ENCODE peak calls at places on chromosome 6, in nine cellular contexts. L, G, M, X, T, A, R, V and S are unnamed samples.

GRCh38 chr6:106117579-106117978 is 31.4 kb downstream of the PRDM1 start:
- DNase-seq in L (no peak), G (peak), M (no peak), X (peak), T (peak), A (no peak), R (peak), V (peak), S (no peak)

GRCh38 chr6:168016756-168017525 is 19.5 kb downstream of the KIF25 start:
- DNase-seq in L (no peak), G (no peak), M (peak), X (no peak), T (no peak), A (peak), R (no peak), V (no peak), S (no peak)

GRCh38 chr6:38876470-38876869 is 161.4 kb downstream of the DNAH8 start:
- DNase-seq in L (no peak), G (peak), M (no peak), X (peak), T (peak), A (no peak), R (peak), V (peak), S (no peak)

GRCh38 chr6:116992546-116992945 is 115.5 kb downstream of the RFX6 start:
- DNase-seq in L (no peak), G (no peak), M (no peak), X (no peak), T (no peak), A (no peak), R (no peak), V (no peak), S (no peak)

GRCh38 chr6:50128420-50129005 is 78.8 kb upstream of the DEFB112 start:
- DNase-seq in L (no peak), G (no peak), M (no peak), X (no peak), T (no peak), A (no peak), R (no peak), V (no peak), S (no peak)

GRCh38 chr6:168971549-168971948 is 282.1 kb downstream of the THBS2 start:
- DNase-seq in L (no peak), G (no peak), M (no peak), X (no peak), T (no peak), A (no peak), R (no peak), V (no peak), S (no peak)

GRCh38 chr6:53924821-53925422 is 130.1 kb downstream of the LRRC1 start:
- DNase-seq in L (no peak), G (no peak), M (no peak), X (no peak), T (no peak), A (no peak), R (no peak), V (no peak), S (no peak)

GRCh38 chr6:69758214-69758613 is 38.6 kb downstream of the LMBRD1 start:
- DNase-seq in L (no peak), G (no peak), M (no peak), X (no peak), T (no peak), A (no peak), R (no peak), V (no peak), S (no peak)

GRCh38 chr6:16184129-16184528 is 54.3 kb upstream of the GMPR start:
- DNase-seq in L (no peak), G (no peak), M (no peak), X (no peak), T (no peak), A (peak), R (no peak), V (peak), S (peak)

GRCh38 chr6:107674995-107675738 is 148.9 kb downstream of the SCML4 start:
- DNase-seq in L (peak), G (peak), M (no peak), X (peak), T (peak), A (peak), R (peak), V (peak), S (peak)

GRCh38 chr6:70456725-70457124 is 43.4 kb downstream of the FAM135A start:
- DNase-seq in L (no peak), G (no peak), M (no peak), X (no peak), T (no peak), A (no peak), R (no peak), V (no peak), S (no peak)

GRCh38 chr6:81774542-81774941 is 22.1 kb upstream of the TENT5A start:
- DNase-seq in L (no peak), G (no peak), M (no peak), X (no peak), T (no peak), A (no peak), R (no peak), V (no peak), S (no peak)

GRCh38 chr6:144644776-144645175 is 359.6 kb downstream of the UTRN start:
- DNase-seq in L (no peak), G (no peak), M (no peak), X (no peak), T (no peak), A (peak), R (no peak), V (no peak), S (no peak)

GRCh38 chr6:141550471-141550870 is 582.3 kb upstream of the GJE1 start:
- DNase-seq in L (no peak), G (no peak), M (no peak), X (no peak), T (no peak), A (no peak), R (no peak), V (no peak), S (no peak)

GRCh38 chr6:90425161-90425641 is 128.6 kb upstream of the BACH2 start:
- DNase-seq in L (no peak), G (no peak), M (no peak), X (peak), T (no peak), A (no peak), R (no peak), V (peak), S (no peak)

GRCh38 chr6:150324044-150324443 is 44.8 kb upstream of the IYD start:
- DNase-seq in L (no peak), G (no peak), M (no peak), X (no peak), T (no peak), A (no peak), R (no peak), V (no peak), S (no peak)

GRCh38 chr6:135129139-135129867 is 51.8 kb upstream of the MYB start:
- DNase-seq in L (no peak), G (peak), M (no peak), X (peak), T (peak), A (no peak), R (no peak), V (no peak), S (no peak)

GRCh38 chr6:45727824-45728449 is 287.7 kb downstream of the CLIC5 start:
- DNase-seq in L (no peak), G (no peak), M (no peak), X (no peak), T (no peak), A (no peak), R (no peak), V (no peak), S (no peak)

GRCh38 chr6:160077526-160077925 is 44.1 kb upstream of the SLC22A1 start:
- DNase-seq in L (no peak), G (no peak), M (no peak), X (no peak), T (no peak), A (no peak), R (no peak), V (no peak), S (no peak)

GRCh38 chr6:45737331-45738056 is 278.2 kb downstream of the CLIC5 start:
- DNase-seq in L (no peak), G (peak), M (no peak), X (no peak), T (no peak), A (no peak), R (no peak), V (peak), S (no peak)

GRCh38 chr6:50936277-50936681 is 117.6 kb downstream of the TFAP2B start:
- DNase-seq in L (no peak), G (no peak), M (no peak), X (no peak), T (no peak), A (no peak), R (no peak), V (no peak), S (no peak)

GRCh38 chr6:13191461-13191860 is 136.9 kb downstream of the TBC1D7 start:
- DNase-seq in L (no peak), G (no peak), M (no peak), X (no peak), T (no peak), A (no peak), R (no peak), V (no peak), S (no peak)